ENCODE peak calls at places on chromosomes 2 and 18, in eight cellular contexts. E, W, U, N, Q, O, H and Z are unnamed samples.

GRCh38 chr18:54267688-54268087 is 1.6 kb upstream of the POLI start:
- DNase-seq in W (no peak), E (no peak), O (no peak), N (no peak), U (no peak), Q (no peak), H (no peak), Z (no peak)

GRCh38 chr2:26581991-26582842 is 58.9 kb downstream of the CIB4 start:
- DNase-seq in Q (no peak), U (no peak), H (no peak), N (no peak), O (no peak), W (no peak), E (no peak), Z (no peak)

GRCh38 chr2:74715880-74716279 is 61.8 kb downstream of the SEMA4F start:
- DNase-seq in N (no peak), W (no peak), Q (no peak), E (no peak), H (no peak), U (no peak), O (no peak), Z (no peak)

GRCh38 chr2:14872779-14873325 is 240.3 kb downstream of the LRATD1 start:
- DNase-seq in U (no peak), H (no peak), Q (no peak), N (no peak), O (no peak), E (no peak), W (no peak), Z (no peak)

GRCh38 chr2:10478916-10479315 is 30.8 kb upstream of the ODC1 start:
- DNase-seq in U (no peak), Q (no peak), W (no peak), H (no peak), E (no peak), O (no peak), N (peak; percentile 9), Z (no peak)

GRCh38 chr2:195009202-195009601 is 647.8 kb upstream of the SLC39A10 start:
- DNase-seq in H (no peak), N (no peak), O (no peak), U (no peak), E (no peak), Q (no peak), W (no peak), Z (no peak)

GRCh38 chr2:31299547-31299946 is 65.6 kb downstream of the EHD3 start:
- DNase-seq in E (no peak), H (no peak), U (no peak), O (no peak), N (no peak), Q (no peak), W (no peak), Z (no peak)

GRCh38 chr2:208025814-208026184 is 472 bp upstream of the PLEKHM3 start:
- DNase-seq in O (no peak), Q (peak; percentile 4), U (no peak), W (no peak), H (no peak), E (no peak), N (peak; percentile 10), Z (no peak)

GRCh38 chr18:32469691-32470131 is 971 bp downstream of the GAREM1 start:
- DNase-seq in N (no peak), O (no peak), Q (no peak), U (no peak), W (no peak), H (no peak), E (no peak), Z (no peak)

GRCh38 chr2:38533757-38534545 is 68.8 kb downstream of the HNRNPLL start:
- DNase-seq in W (no peak), O (no peak), Q (no peak), N (no peak), H (no peak), E (no peak), U (no peak), Z (no peak)

GRCh38 chr18:65133610-65134009 is 617.2 kb upstream of the CDH7 start:
- DNase-seq in Q (no peak), E (no peak), H (no peak), U (no peak), N (no peak), W (no peak), O (no peak), Z (no peak)

GRCh38 chr2:152033146-152033545 is 65.7 kb downstream of the CACNB4 start:
- DNase-seq in N (no peak), E (no peak), H (no peak), W (no peak), Q (no peak), U (no peak), O (no peak), Z (peak; percentile 41)

GRCh38 chr2:128809880-128810279 is 491.2 kb upstream of the HS6ST1 start:
- DNase-seq in Q (no peak), E (no peak), H (no peak), W (no peak), N (no peak), U (no peak), O (no peak), Z (no peak)

GRCh38 chr2:226151157-226151556 is 648.5 kb downstream of the IRS1 start:
- DNase-seq in Q (no peak), W (no peak), O (no peak), H (no peak), N (no peak), U (no peak), E (no peak), Z (no peak)

GRCh38 chr18:31302991-31303390 is 15.0 kb upstream of the DSG1 start:
- DNase-seq in U (no peak), N (no peak), H (no peak), Q (no peak), W (no peak), E (no peak), O (no peak), Z (no peak)

GRCh38 chr2:175414872-175415487 is 233.5 kb upstream of the ATP5MC3 start:
- DNase-seq in Q (no peak), W (peak; percentile 42), O (peak; percentile 53), H (no peak), N (no peak), E (no peak), U (peak; percentile 61), Z (peak; percentile 31)

GRCh38 chr2:106261871-106262321 is 67.8 kb upstream of the UXS1 start:
- DNase-seq in H (no peak), N (no peak), O (no peak), Q (no peak), U (no peak), W (no peak), E (no peak), Z (no peak)

GRCh38 chr18:53375641-53376040 is 848.8 kb downstream of the MBD2 start:
- DNase-seq in O (no peak), N (no peak), H (no peak), E (no peak), Q (no peak), U (no peak), W (peak; percentile 77), Z (no peak)

GRCh38 chr2:149313512-149313972 is 16.8 kb upstream of the LYPD6 start:
- DNase-seq in Q (no peak), W (peak; percentile 98), O (peak; percentile 40), H (no peak), U (no peak), E (no peak), N (no peak), Z (peak; percentile 58)

GRCh38 chr2:227877359-227878309 is 6.2 kb downstream of the DAW1 start:
- DNase-seq in N (no peak), H (no peak), O (no peak), W (no peak), U (no peak), Q (no peak), E (no peak), Z (no peak)

GRCh38 chr2:224751996-224752698 is 36.0 kb upstream of the CCDC195 start:
- DNase-seq in N (no peak), O (no peak), Q (no peak), U (no peak), W (no peak), E (no peak), H (no peak), Z (no peak)

GRCh38 chr2:218880749-218881594 is at the start of gene WNT10A:
- DNase-seq in U (no peak), N (no peak), H (no peak), E (no peak), O (no peak), Q (no peak), W (no peak), Z (no peak)